ENCODE peak calls at places on chromosome 3, in eight cellular contexts. S, V, X, H, N, C, L and E are unnamed samples.

GRCh38 chr3:12878026-12878636 is 36.8 kb upstream of the RPL32 start:
- DNase-seq in S (no peak), V (no peak), X (no peak), H (no peak), N (no peak), C (no peak), L (no peak), E (no peak)

GRCh38 chr3:170751894-170752283 is 118.1 kb downstream of the RPL22L1 start:
- DNase-seq in S (no peak), V (no peak), X (no peak), H (no peak), N (no peak), C (no peak), L (no peak), E (no peak)

GRCh38 chr3:49805884-49806701 is 3.0 kb downstream of the INKA1 start:
- DNase-seq in S (no peak), V (no peak), X (peak), H (no peak), N (peak), C (no peak), L (no peak), E (no peak)

GRCh38 chr3:55485208-55485791 is 1.8 kb downstream of the WNT5A start:
- DNase-seq in S (peak), V (peak), X (peak), H (peak), N (peak), C (peak), L (no peak), E (peak)

GRCh38 chr3:11059090-11059798 is 66.7 kb downstream of the SLC6A1 start:
- DNase-seq in S (peak), V (peak), X (peak), H (peak), N (peak), C (peak), L (no peak), E (peak)

GRCh38 chr3:134353831-134354611 is 20.2 kb downstream of the AMOTL2 start:
- DNase-seq in S (no peak), V (no peak), X (no peak), H (no peak), N (no peak), C (no peak), L (no peak), E (peak)

GRCh38 chr3:196321162-196321561 is 3.1 kb upstream of the DYNLT2B start:
- DNase-seq in S (no peak), V (no peak), X (no peak), H (no peak), N (no peak), C (no peak), L (no peak), E (no peak)

GRCh38 chr3:168002786-168003368 is 92.8 kb downstream of the GOLIM4 start:
- DNase-seq in S (peak), V (no peak), X (no peak), H (no peak), N (no peak), C (no peak), L (no peak), E (peak)

GRCh38 chr3:78992400-78992799 is 775.4 kb downstream of the ROBO1 start:
- DNase-seq in S (no peak), V (no peak), X (no peak), H (no peak), N (no peak), C (no peak), L (no peak), E (no peak)

GRCh38 chr3:12796171-12797123 is at the start of gene CAND2:
- DNase-seq in S (peak), V (peak), X (peak), H (peak), N (peak), C (peak), L (no peak), E (no peak)

GRCh38 chr3:175729466-175729865 is 870.3 kb downstream of the NAALADL2 start:
- DNase-seq in S (no peak), V (no peak), X (no peak), H (no peak), N (no peak), C (no peak), L (no peak), E (no peak)

GRCh38 chr3:113531826-113532697 is at the start of gene SIDT1:
- DNase-seq in S (no peak), V (peak), X (peak), H (peak), N (peak), C (no peak), L (peak), E (peak)

GRCh38 chr3:41198526-41198925 is 779 bp upstream of the CTNNB1 start:
- DNase-seq in S (no peak), V (no peak), X (no peak), H (peak), N (no peak), C (no peak), L (no peak), E (no peak)

GRCh38 chr3:175386630-175387029 is 527.5 kb downstream of the NAALADL2 start:
- DNase-seq in S (peak), V (no peak), X (no peak), H (no peak), N (no peak), C (no peak), L (no peak), E (peak)

GRCh38 chr3:11185564-11186317 is 31.4 kb downstream of the HRH1 start:
- DNase-seq in S (peak), V (no peak), X (no peak), H (no peak), N (no peak), C (no peak), L (no peak), E (peak)

GRCh38 chr3:127457094-127457475 is 133.4 kb downstream of the TPRA1 start:
- DNase-seq in S (peak), V (peak), X (no peak), H (peak), N (no peak), C (no peak), L (no peak), E (peak)

GRCh38 chr3:190336516-190337189 is 14.4 kb upstream of the CLDN1 start:
- DNase-seq in S (no peak), V (no peak), X (no peak), H (no peak), N (no peak), C (no peak), L (no peak), E (no peak)

GRCh38 chr3:73603771-73604171 is 21.0 kb downstream of the PDZRN3 start:
- DNase-seq in S (no peak), V (no peak), X (no peak), H (no peak), N (no peak), C (no peak), L (no peak), E (no peak)

GRCh38 chr3:27758083-27758482 is 36.0 kb upstream of the EOMES start:
- DNase-seq in S (peak), V (no peak), X (no peak), H (no peak), N (no peak), C (no peak), L (no peak), E (peak)

GRCh38 chr3:165800970-165801369 is 36.3 kb downstream of the BCHE start:
- DNase-seq in S (no peak), V (no peak), X (no peak), H (peak), N (no peak), C (no peak), L (no peak), E (peak)

GRCh38 chr3:48268381-48268935 is 27.6 kb downstream of the ZNF589 start:
- DNase-seq in S (no peak), V (peak), X (peak), H (no peak), N (no peak), C (no peak), L (peak), E (peak)

GRCh38 chr3:59189561-59190338 is 139.9 kb upstream of the CFAP20DC start:
- DNase-seq in S (no peak), V (no peak), X (no peak), H (no peak), N (no peak), C (no peak), L (no peak), E (peak)

GRCh38 chr3:10205461-10206165 is 40.9 kb downstream of the IRAK2 start:
- DNase-seq in S (peak), V (no peak), X (no peak), H (no peak), N (no peak), C (no peak), L (no peak), E (peak)

GRCh38 chr3:103909395-103909794 is 1457.3 kb upstream of the ALCAM start:
- DNase-seq in S (no peak), V (no peak), X (no peak), H (no peak), N (no peak), C (no peak), L (no peak), E (no peak)

GRCh38 chr3:100260081-100260684 is 609 bp upstream of the TBC1D23 start:
- DNase-seq in S (no peak), V (no peak), X (no peak), H (peak), N (no peak), C (no peak), L (no peak), E (peak)

GRCh38 chr3:178146406-178146831 is 389.8 kb upstream of the KCNMB2 start:
- DNase-seq in S (no peak), V (no peak), X (no peak), H (no peak), N (no peak), C (no peak), L (no peak), E (no peak)

GRCh38 chr3:141366285-141367037 is 1.8 kb upstream of the ZBTB38 start:
- DNase-seq in S (peak), V (no peak), X (no peak), H (peak), N (no peak), C (no peak), L (no peak), E (peak)

GRCh38 chr3:31092748-31093607 is 198.5 kb upstream of the GADL1 start:
- DNase-seq in S (no peak), V (no peak), X (no peak), H (peak), N (no peak), C (no peak), L (no peak), E (peak)

GRCh38 chr3:83235180-83235814 is 1473.9 kb upstream of the GBE1 start:
- DNase-seq in S (no peak), V (no peak), X (no peak), H (no peak), N (no peak), C (no peak), L (no peak), E (no peak)

GRCh38 chr3:71425491-71426071 is 157.9 kb downstream of the FOXP1 start:
- DNase-seq in S (peak), V (no peak), X (no peak), H (no peak), N (no peak), C (no peak), L (no peak), E (peak)

GRCh38 chr3:12750223-12750622 is 8.8 kb downstream of the TMEM40 start:
- DNase-seq in S (peak), V (no peak), X (no peak), H (peak), N (peak), C (no peak), L (no peak), E (peak)

GRCh38 chr3:52137311-52137710 is 16.9 kb downstream of the POC1A start:
- DNase-seq in S (no peak), V (no peak), X (no peak), H (no peak), N (no peak), C (no peak), L (no peak), E (no peak)

GRCh38 chr3:15983232-15983631 is 185.5 kb upstream of the ANKRD28 start:
- DNase-seq in S (peak), V (no peak), X (no peak), H (no peak), N (no peak), C (no peak), L (no peak), E (peak)

GRCh38 chr3:130963878-130964277 is 62.7 kb downstream of the ASTE1 start:
- DNase-seq in S (peak), V (no peak), X (no peak), H (no peak), N (no peak), C (no peak), L (no peak), E (peak)

GRCh38 chr3:38916706-38917105 is 100.7 kb upstream of the SCN10A start:
- DNase-seq in S (peak), V (no peak), X (no peak), H (no peak), N (no peak), C (no peak), L (no peak), E (peak)

GRCh38 chr3:102447272-102447671 is 12.5 kb downstream of the ZPLD1 start:
- DNase-seq in S (peak), V (no peak), X (no peak), H (no peak), N (no peak), C (no peak), L (no peak), E (no peak)

GRCh38 chr3:15045667-15046066 is 19.4 kb downstream of the MRPS25 start:
- DNase-seq in S (no peak), V (no peak), X (no peak), H (no peak), N (no peak), C (no peak), L (no peak), E (no peak)

GRCh38 chr3:55091381-55092225 is 163.7 kb upstream of the LRTM1 start:
- DNase-seq in S (peak), V (no peak), X (no peak), H (no peak), N (no peak), C (no peak), L (no peak), E (peak)